ENCODE peak calls at places on chromosome 9, in five cellular contexts. V is tibial artery, S is lower leg skin, E is pancreas, Z is GM23338. L is an unnamed sample.
A peak's percentile ranks its signal among the peaks of the same experiment; 100 is the strongest.

GRCh38 chr9:113632776-113633590 is 169.5 kb downstream of the RGS3 start:
- DNase-seq in V (peak; percentile 19), S (no peak), E (no peak), Z (no peak), L (no peak)

GRCh38 chr9:72996106-72996505 is 43.3 kb upstream of the ALDH1A1 start:
- DNase-seq in V (no peak), S (no peak), E (no peak), Z (no peak), L (no peak)

GRCh38 chr9:81686614-81687520 is 2.5 kb downstream of the TLE1 start:
- DNase-seq in V (peak; percentile 86), S (peak; percentile 82), E (peak; percentile 83), Z (peak; percentile 96), L (peak; percentile 68)

GRCh38 chr9:13990336-13990735 is 323.6 kb downstream of the NFIB start:
- DNase-seq in V (no peak), S (no peak), E (no peak), Z (no peak), L (no peak)

GRCh38 chr9:2242778-2243395 is 227.7 kb downstream of the SMARCA2 start:
- DNase-seq in V (no peak), S (no peak), E (no peak), Z (peak; percentile 48), L (no peak)

GRCh38 chr9:113492343-113493079 is 29.0 kb downstream of the RGS3 start:
- DNase-seq in V (no peak), S (no peak), E (no peak), Z (no peak), L (no peak)

GRCh38 chr9:89037891-89038290 is 46.6 kb downstream of the S1PR3 start:
- DNase-seq in V (no peak), S (no peak), E (no peak), Z (no peak), L (no peak)

GRCh38 chr9:132408521-132408920 is 1.5 kb upstream of the CFAP77 start:
- DNase-seq in V (no peak), S (no peak), E (no peak), Z (no peak), L (no peak)

GRCh38 chr9:110099236-110099741 is 108.7 kb downstream of the C9orf152 start:
- DNase-seq in V (no peak), S (peak; percentile 38), E (no peak), Z (no peak), L (no peak)

GRCh38 chr9:38622083-38622674 is 1.8 kb upstream of the ANKRD18A start:
- DNase-seq in V (no peak), S (no peak), E (peak; percentile 56), Z (peak; percentile 65), L (no peak)

GRCh38 chr9:77586591-77586990 is 61.5 kb downstream of the GNA14 start:
- DNase-seq in V (no peak), S (no peak), E (no peak), Z (no peak), L (no peak)

GRCh38 chr9:92726971-92727715 is 37.5 kb downstream of the BICD2 start:
- DNase-seq in V (no peak), S (no peak), E (no peak), Z (no peak), L (no peak)

GRCh38 chr9:112711050-112711689 is 6.7 kb downstream of the INIP start:
- DNase-seq in V (no peak), S (no peak), E (no peak), Z (peak; percentile 60), L (no peak)

GRCh38 chr9:18059447-18059846 is 414.5 kb upstream of the ADAMTSL1 start:
- DNase-seq in V (no peak), S (no peak), E (no peak), Z (no peak), L (no peak)

GRCh38 chr9:128493424-128493823 is 11.1 kb upstream of the GLE1 start:
- DNase-seq in V (no peak), S (no peak), E (no peak), Z (no peak), L (no peak)

GRCh38 chr9:15306757-15307522 is at the start of gene TTC39B:
- DNase-seq in V (peak; percentile 94), S (peak; percentile 92), E (peak; percentile 96), Z (peak; percentile 98), L (peak; percentile 79)
- TF ChIP-seq CTCF in V (no peak), S (no peak), E (no peak), Z (peak; percentile 19), L (no peak)

GRCh38 chr9:29691758-29692407 is 2118.6 kb upstream of the C9orf72 start:
- DNase-seq in V (no peak), S (no peak), E (peak; percentile 11), Z (peak; percentile 92), L (no peak)
- TF ChIP-seq CTCF in V (no peak), S (no peak), E (no peak), Z (peak; percentile 90), L (no peak)

DNA sequence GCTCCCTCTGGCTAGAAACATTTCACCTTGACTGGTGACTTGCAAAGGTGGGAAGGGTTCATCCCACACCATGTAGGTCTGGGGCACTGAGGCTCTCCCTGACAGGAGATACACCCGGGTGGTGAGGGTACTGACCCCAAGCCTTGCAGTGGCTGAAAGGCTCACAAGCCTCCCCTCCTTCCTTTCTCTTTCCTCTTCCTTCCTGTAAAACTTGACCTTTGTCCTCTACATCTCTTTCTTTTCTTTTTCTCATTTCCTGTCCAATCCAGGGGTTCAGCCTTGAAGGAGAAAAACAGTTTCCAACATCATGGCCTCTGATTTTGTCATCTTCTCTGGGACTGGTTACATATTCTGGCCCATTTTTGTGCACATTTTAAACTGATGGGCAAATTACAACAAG is 16.6 kb downstream of the FBP2 start:
- DNase-seq in V (no peak), S (no peak), E (no peak), Z (no peak), L (no peak)
- TF ChIP-seq CTCF in V (no peak), S (no peak), E (no peak), Z (no peak), L (no peak)

DNA sequence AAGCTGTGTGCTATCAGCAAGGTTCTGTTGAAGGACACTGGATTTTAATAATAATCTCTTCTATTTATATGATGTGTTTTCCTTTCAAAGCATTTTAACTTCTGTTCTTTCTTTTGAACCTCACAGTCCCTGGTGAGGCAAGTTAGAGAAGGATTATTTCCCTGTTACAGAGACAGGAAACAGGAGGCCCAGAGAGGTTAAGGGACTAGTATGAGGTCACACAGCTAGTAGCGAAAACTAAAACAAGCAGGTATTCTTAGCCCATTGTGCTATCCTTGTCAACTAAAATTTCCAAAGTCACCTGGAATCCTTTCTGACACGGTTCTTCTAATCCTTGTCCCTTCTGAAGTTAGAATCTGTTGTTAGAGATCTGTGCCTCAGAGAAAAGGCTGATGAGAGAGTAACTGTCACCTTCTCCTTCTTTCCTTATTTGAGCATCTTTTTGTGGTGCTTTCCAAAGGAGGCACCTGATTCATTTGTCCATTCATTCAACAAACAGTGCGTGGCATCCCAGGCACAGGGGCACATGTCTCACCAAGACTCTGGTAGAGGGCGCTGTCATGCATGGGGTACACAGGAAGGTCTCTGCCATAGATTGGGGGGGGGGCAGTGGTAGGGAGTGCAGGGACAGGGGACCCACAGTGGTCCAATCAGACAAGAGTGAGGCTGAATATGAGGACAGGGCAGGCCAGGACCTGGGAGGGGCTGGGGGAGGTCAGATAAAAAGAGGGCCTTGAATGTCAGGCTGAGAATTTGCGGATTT is 61.5 kb downstream of the CRB2 start:
- DNase-seq in V (no peak), S (no peak), E (no peak), Z (no peak), L (no peak)
- TF ChIP-seq CTCF in V (no peak), S (no peak), E (no peak), Z (peak; percentile 64), L (no peak)

GRCh38 chr9:6040077-6040476 is 24.7 kb upstream of the RANBP6 start:
- DNase-seq in V (no peak), S (no peak), E (no peak), Z (no peak), L (no peak)

GRCh38 chr9:6049798-6050197 is 34.4 kb upstream of the RANBP6 start:
- DNase-seq in V (no peak), S (no peak), E (no peak), Z (peak; percentile 65), L (no peak)

GRCh38 chr9:6047020-6047419 is 31.6 kb upstream of the RANBP6 start:
- DNase-seq in V (no peak), S (no peak), E (no peak), Z (no peak), L (no peak)

GRCh38 chr9:6048039-6048438 is 32.6 kb upstream of the RANBP6 start:
- DNase-seq in V (no peak), S (no peak), E (no peak), Z (no peak), L (no peak)

GRCh38 chr9:6045364-6045763 is 29.9 kb upstream of the RANBP6 start:
- DNase-seq in V (no peak), S (no peak), E (no peak), Z (no peak), L (no peak)
- TF ChIP-seq CTCF in V (no peak), S (no peak), E (no peak), Z (no peak), L (no peak)

GRCh38 chr9:117414906-117415583 is at the start of gene ASTN2:
- DNase-seq in V (no peak), S (no peak), E (peak; percentile 46), Z (peak; percentile 67), L (no peak)

GRCh38 chr9:117416856-117417255 is 2.0 kb upstream of the ASTN2 start:
- DNase-seq in V (no peak), S (no peak), E (no peak), Z (no peak), L (no peak)

GRCh38 chr9:117414220-117414905 is 494 bp downstream of the ASTN2 start:
- DNase-seq in V (no peak), S (no peak), E (peak; percentile 61), Z (peak; percentile 66), L (no peak)

GRCh38 chr9:117413346-117414219 is 1.3 kb downstream of the ASTN2 start:
- DNase-seq in V (no peak), S (no peak), E (no peak), Z (peak; percentile 82), L (no peak)

GRCh38 chr9:117415584-117415937 is 704 bp upstream of the ASTN2 start:
- DNase-seq in V (no peak), S (no peak), E (no peak), Z (peak; percentile 60), L (no peak)
- TF ChIP-seq CTCF in V (no peak), S (no peak), E (no peak), Z (peak; percentile 17), L (no peak)

GRCh38 chr9:107059215-107059614 is 196.2 kb downstream of the ZNF462 start:
- DNase-seq in V (no peak), S (no peak), E (no peak), Z (no peak), L (no peak)
- TF ChIP-seq CTCF in V (no peak), S (no peak), E (no peak), Z (no peak), L (no peak)